ENCODE peak calls at places on chromosomes 3 and 15, in six cellular contexts. N is NCI-H1105; A is WERI-Rb-1; U is RCC 7860; X is dorsolateral prefrontal cortex; P is stimulated activated CD4-positive, alpha-beta T cell treated with anti-CD3 and anti-CD28 coated beads, Interleukin-4, amount 100 ng/mL, for 1 hour. I is an unnamed sample.

GRCh38 chr3:94256888-94257813 is 194.3 kb downstream of the NSUN3 start:
- DNase-seq in N (no peak), A (no peak), U (no peak), X (no peak), P (no peak), I (no peak)

GRCh38 chr3:151707216-151707615 is 26.5 kb upstream of the AADACL2 start:
- DNase-seq in N (no peak), A (no peak), U (no peak), X (no peak), P (no peak), I (no peak)

GRCh38 chr15:101258238-101259144 is 6.6 kb upstream of the CHSY1 start:
- DNase-seq in N (peak; percentile 57), A (peak; percentile 48), U (peak; percentile 37), X (no peak), P (peak; percentile 44), I (peak; percentile 45)

GRCh38 chr15:81155375-81156218 is 21.5 kb downstream of the CFAP161 start:
- DNase-seq in N (no peak), A (peak; percentile 28), U (peak; percentile 15), X (no peak), P (no peak), I (no peak)

GRCh38 chr3:117409256-117409655 is 699.7 kb downstream of the TUSC7 start:
- DNase-seq in N (no peak), A (no peak), U (no peak), X (no peak), P (no peak), I (no peak)

GRCh38 chr15:79474252-79474651 is 42.1 kb downstream of the MINAR1 start:
- DNase-seq in N (no peak), A (no peak), U (no peak), X (no peak), P (no peak), I (no peak)

GRCh38 chr3:42183991-42184621 is 81.9 kb downstream of the CCK start:
- DNase-seq in N (no peak), A (no peak), U (no peak), X (no peak), P (no peak), I (peak; percentile 18)

GRCh38 chr3:196949750-196950149 is 7.4 kb upstream of the NCBP2 start:
- DNase-seq in N (no peak), A (no peak), U (no peak), X (no peak), P (no peak), I (no peak)

GRCh38 chr3:194013928-194014327 is 122.0 kb upstream of the HES1 start:
- DNase-seq in N (no peak), A (no peak), U (no peak), X (no peak), P (no peak), I (no peak)

GRCh38 chr3:143442761-143443477 is 323.3 kb downstream of the CHST2 start:
- DNase-seq in N (no peak), A (no peak), U (no peak), X (no peak), P (no peak), I (no peak)

GRCh38 chr3:12981631-12982265 is 91.5 kb downstream of the IQSEC1 start:
- DNase-seq in N (no peak), A (no peak), U (no peak), X (no peak), P (no peak), I (no peak)

GRCh38 chr15:66215811-66216210 is 37.7 kb downstream of the MEGF11 start:
- DNase-seq in N (no peak), A (no peak), U (no peak), X (no peak), P (no peak), I (no peak)

GRCh38 chr3:10519236-10519635 is 13.8 kb upstream of the ATP2B2 start:
- DNase-seq in N (no peak), A (no peak), U (no peak), X (no peak), P (no peak), I (no peak)

GRCh38 chr3:10470666-10471336 is 34.6 kb downstream of the ATP2B2 start:
- DNase-seq in N (no peak), A (peak; percentile 64), U (no peak), X (no peak), P (peak; percentile 3), I (peak; percentile 24)

GRCh38 chr3:71708478-71709098 is 16.6 kb downstream of the EIF4E3 start:
- DNase-seq in N (no peak), A (no peak), U (no peak), X (peak; percentile 64), P (no peak), I (no peak)

GRCh38 chr15:76994971-76995945 is at the start of gene PSTPIP1:
- DNase-seq in N (no peak), A (no peak), U (no peak), X (peak; percentile 61), P (peak; percentile 68), I (no peak)

GRCh38 chr15:81302605-81303204 is 21.2 kb downstream of the STARD5 start:
- DNase-seq in N (no peak), A (no peak), U (no peak), X (no peak), P (no peak), I (no peak)

GRCh38 chr15:63945838-63946298 is 100.4 kb downstream of the DAPK2 start:
- DNase-seq in N (no peak), A (no peak), U (no peak), X (no peak), P (no peak), I (no peak)

GRCh38 chr3:151434151-151434890 is 26.5 kb downstream of the IGSF10 start:
- DNase-seq in N (no peak), A (no peak), U (peak; percentile 88), X (no peak), P (no peak), I (no peak)

GRCh38 chr3:72177075-72178050 is 392.4 kb upstream of the PROK2 start:
- DNase-seq in N (no peak), A (no peak), U (no peak), X (no peak), P (peak; percentile 4), I (peak; percentile 9)

GRCh38 chr3:133967992-133968892 is 61.5 kb downstream of the SLCO2A1 start:
- DNase-seq in N (no peak), A (no peak), U (no peak), X (no peak), P (no peak), I (no peak)

GRCh38 chr15:55277116-55277564 is 12.5 kb downstream of the RAB27A start:
- DNase-seq in N (no peak), A (no peak), U (no peak), X (no peak), P (no peak), I (no peak)

GRCh38 chr15:32855942-32856341 is 138.1 kb downstream of the GREM1 start:
- DNase-seq in N (no peak), A (no peak), U (peak; percentile 93), X (no peak), P (no peak), I (no peak)

GRCh38 chr3:186489507-186489906 is 54.7 kb downstream of the CRYGS start:
- DNase-seq in N (no peak), A (no peak), U (no peak), X (no peak), P (no peak), I (no peak)

GRCh38 chr3:25945836-25946235 is 155.9 kb downstream of the OXSM start:
- DNase-seq in N (no peak), A (no peak), U (no peak), X (no peak), P (no peak), I (no peak)

GRCh38 chr3:42652611-42653302 is 740 bp upstream of the ZBTB47 start:
- DNase-seq in N (no peak), A (peak; percentile 64), U (peak; percentile 90), X (peak; percentile 63), P (no peak), I (peak; percentile 24)

GRCh38 chr3:27105904-27106303 is 263.3 kb downstream of the NEK10 start:
- DNase-seq in N (no peak), A (peak; percentile 56), U (no peak), X (no peak), P (no peak), I (no peak)

GRCh38 chr15:28955160-28955502 is 69.4 kb downstream of the APBA2 start:
- DNase-seq in N (no peak), A (no peak), U (no peak), X (no peak), P (no peak), I (peak; percentile 26)

GRCh38 chr3:51311055-51311454 is 74.0 kb upstream of the MANF start:
- DNase-seq in N (no peak), A (peak; percentile 12), U (no peak), X (no peak), P (no peak), I (no peak)

GRCh38 chr3:67947808-67948508 is 293.5 kb upstream of the SUCLG2 start:
- DNase-seq in N (no peak), A (peak; percentile 16), U (no peak), X (no peak), P (peak; percentile 43), I (peak; percentile 3)

I was measured in NCI-H2029.